ENCODE peak calls at places on chromosomes 1 and 21, in eight cellular contexts. One of them, this sample, is unnamed.

GRCh38 chr1:214566158-214567104 is 15.0 kb upstream of the PTPN14 start:
- DNase-seq in uterus: no peak
- DNase-seq in astrocyte of the cerebellum: no peak
- DNase-seq in tibial nerve: no peak
- DNase-seq in BE2C: no peak
- DNase-seq in Calu3: peak
- DNase-seq in kidney epithelial cell: peak
- DNase-seq in mucosa of descending colon: no peak
- DNase-seq in this sample: no peak

GRCh38 chr1:164660415-164661174 is 101.6 kb downstream of the PBX1 start:
- DNase-seq in tibial nerve: no peak
- DNase-seq in BE2C: no peak
- DNase-seq in mucosa of descending colon: no peak
- DNase-seq in Calu3: peak
- DNase-seq in uterus: no peak
- DNase-seq in kidney epithelial cell: peak
- DNase-seq in astrocyte of the cerebellum: no peak
- DNase-seq in this sample: no peak

GRCh38 chr21:29155118-29155932 is 24.9 kb downstream of the MAP3K7CL start:
- DNase-seq in Calu3: peak
- DNase-seq in BE2C: no peak
- DNase-seq in mucosa of descending colon: no peak
- DNase-seq in astrocyte of the cerebellum: peak
- DNase-seq in uterus: peak
- DNase-seq in tibial nerve: peak
- DNase-seq in kidney epithelial cell: no peak
- DNase-seq in this sample: no peak

GRCh38 chr1:89809556-89809955 is 11.3 kb upstream of the LRRC8D start:
- DNase-seq in tibial nerve: no peak
- DNase-seq in uterus: peak
- DNase-seq in astrocyte of the cerebellum: no peak
- DNase-seq in kidney epithelial cell: no peak
- DNase-seq in BE2C: no peak
- DNase-seq in mucosa of descending colon: no peak
- DNase-seq in Calu3: no peak
- DNase-seq in this sample: no peak

GRCh38 chr1:179369751-179370341 is 4.1 kb downstream of the AXDND1 start:
- DNase-seq in mucosa of descending colon: no peak
- DNase-seq in uterus: no peak
- DNase-seq in BE2C: peak
- DNase-seq in tibial nerve: no peak
- DNase-seq in astrocyte of the cerebellum: peak
- DNase-seq in kidney epithelial cell: no peak
- DNase-seq in Calu3: peak
- DNase-seq in this sample: peak

GRCh38 chr1:8169364-8170058 is 143.4 kb upstream of the ERRFI1 start:
- DNase-seq in tibial nerve: peak
- DNase-seq in Calu3: peak
- DNase-seq in mucosa of descending colon: no peak
- DNase-seq in astrocyte of the cerebellum: peak
- DNase-seq in BE2C: peak
- DNase-seq in uterus: peak
- DNase-seq in kidney epithelial cell: peak
- DNase-seq in this sample: no peak

GRCh38 chr1:162357681-162358266 is 18.9 kb downstream of the SPATA46 start:
- DNase-seq in BE2C: peak
- DNase-seq in uterus: no peak
- DNase-seq in tibial nerve: no peak
- DNase-seq in astrocyte of the cerebellum: no peak
- DNase-seq in kidney epithelial cell: no peak
- DNase-seq in mucosa of descending colon: no peak
- DNase-seq in Calu3: peak
- DNase-seq in this sample: peak

GRCh38 chr1:41917835-41918449 is 780 bp downstream of the HIVEP3 start:
- DNase-seq in Calu3: peak
- DNase-seq in uterus: no peak
- DNase-seq in kidney epithelial cell: no peak
- DNase-seq in BE2C: peak
- DNase-seq in tibial nerve: no peak
- DNase-seq in astrocyte of the cerebellum: no peak
- DNase-seq in mucosa of descending colon: peak
- DNase-seq in this sample: no peak

GRCh38 chr1:159429074-159429861 is 2.7 kb upstream of the OR10J4 start:
- DNase-seq in kidney epithelial cell: peak
- DNase-seq in tibial nerve: no peak
- DNase-seq in astrocyte of the cerebellum: peak
- DNase-seq in uterus: no peak
- DNase-seq in mucosa of descending colon: no peak
- DNase-seq in Calu3: no peak
- DNase-seq in BE2C: no peak
- DNase-seq in this sample: no peak

GRCh38 chr1:35661474-35661795 is 20.1 kb upstream of the PSMB2 start:
- DNase-seq in mucosa of descending colon: no peak
- DNase-seq in Calu3: no peak
- DNase-seq in BE2C: no peak
- DNase-seq in tibial nerve: no peak
- DNase-seq in astrocyte of the cerebellum: no peak
- DNase-seq in kidney epithelial cell: no peak
- DNase-seq in uterus: no peak
- DNase-seq in this sample: no peak

GRCh38 chr1:65792671-65793358 is at the start of gene PDE4B:
- DNase-seq in Calu3: peak
- DNase-seq in uterus: no peak
- DNase-seq in kidney epithelial cell: no peak
- DNase-seq in mucosa of descending colon: peak
- DNase-seq in tibial nerve: no peak
- DNase-seq in astrocyte of the cerebellum: no peak
- DNase-seq in BE2C: peak
- DNase-seq in this sample: no peak

DNA sequence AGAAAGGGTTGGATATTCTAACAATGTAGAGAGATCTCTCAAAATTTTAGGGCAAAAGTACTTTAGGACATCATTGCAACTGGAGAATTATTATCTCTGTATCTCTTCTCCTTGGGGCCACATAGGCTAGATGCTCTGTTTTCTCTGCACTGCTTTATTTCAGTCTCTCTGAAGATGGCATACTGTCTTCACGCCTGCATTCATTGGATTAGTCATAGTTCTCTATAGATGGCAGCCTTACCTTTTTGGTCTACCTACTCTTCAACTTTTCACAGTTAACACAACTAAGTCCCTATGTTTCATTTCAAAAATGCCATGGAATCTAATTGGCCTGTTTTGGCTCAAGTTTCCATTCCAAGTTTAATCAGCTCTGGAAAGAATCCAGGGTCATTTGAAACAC is 1623.3 kb upstream of the B3GALT2 start:
- DNase-seq in kidney epithelial cell: no peak
- DNase-seq in mucosa of descending colon: no peak
- DNase-seq in BE2C: peak
- DNase-seq in astrocyte of the cerebellum: no peak
- DNase-seq in Calu3: no peak
- DNase-seq in tibial nerve: no peak
- DNase-seq in uterus: no peak
- DNase-seq in this sample: no peak
- TF ChIP-seq CTCF in kidney epithelial cell: no peak
- TF ChIP-seq CTCF in mucosa of descending colon: no peak
- TF ChIP-seq CTCF in BE2C: no peak
- TF ChIP-seq CTCF in astrocyte of the cerebellum: no peak
- TF ChIP-seq CTCF in Calu3: no peak
- TF ChIP-seq CTCF in tibial nerve: no peak
- TF ChIP-seq CTCF in uterus: no peak
- TF ChIP-seq CTCF in this sample: no peak

GRCh38 chr1:206591236-206591635 is 21.0 kb downstream of the EIF2D start:
- DNase-seq in uterus: no peak
- DNase-seq in kidney epithelial cell: no peak
- DNase-seq in tibial nerve: no peak
- DNase-seq in mucosa of descending colon: no peak
- DNase-seq in astrocyte of the cerebellum: no peak
- DNase-seq in Calu3: no peak
- DNase-seq in BE2C: no peak
- DNase-seq in this sample: no peak

GRCh38 chr1:206589206-206589605 is 23.1 kb downstream of the EIF2D start:
- DNase-seq in Calu3: no peak
- DNase-seq in astrocyte of the cerebellum: peak
- DNase-seq in BE2C: no peak
- DNase-seq in kidney epithelial cell: peak
- DNase-seq in uterus: peak
- DNase-seq in tibial nerve: no peak
- DNase-seq in mucosa of descending colon: no peak
- DNase-seq in this sample: no peak

GRCh38 chr1:206591696-206592095 is 20.6 kb downstream of the EIF2D start:
- DNase-seq in Calu3: no peak
- DNase-seq in kidney epithelial cell: no peak
- DNase-seq in tibial nerve: no peak
- DNase-seq in astrocyte of the cerebellum: no peak
- DNase-seq in uterus: no peak
- DNase-seq in BE2C: no peak
- DNase-seq in mucosa of descending colon: no peak
- DNase-seq in this sample: no peak

GRCh38 chr1:206588492-206588891 is 23.8 kb downstream of the EIF2D start:
- DNase-seq in tibial nerve: no peak
- DNase-seq in mucosa of descending colon: no peak
- DNase-seq in uterus: no peak
- DNase-seq in astrocyte of the cerebellum: no peak
- DNase-seq in kidney epithelial cell: no peak
- DNase-seq in BE2C: no peak
- DNase-seq in Calu3: no peak
- DNase-seq in this sample: no peak

GRCh38 chr1:206590025-206590834 is 22.0 kb downstream of the EIF2D start:
- DNase-seq in kidney epithelial cell: peak
- DNase-seq in BE2C: no peak
- DNase-seq in astrocyte of the cerebellum: no peak
- DNase-seq in uterus: no peak
- DNase-seq in Calu3: peak
- DNase-seq in tibial nerve: no peak
- DNase-seq in mucosa of descending colon: no peak
- DNase-seq in this sample: no peak
- TF ChIP-seq CTCF in kidney epithelial cell: peak
- TF ChIP-seq CTCF in BE2C: peak
- TF ChIP-seq CTCF in astrocyte of the cerebellum: peak
- TF ChIP-seq CTCF in uterus: no peak
- TF ChIP-seq CTCF in Calu3: no peak
- TF ChIP-seq CTCF in tibial nerve: no peak
- TF ChIP-seq CTCF in mucosa of descending colon: no peak
- TF ChIP-seq CTCF in this sample: peak

GRCh38 chr1:236558069-236558468 is 34.3 kb downstream of the LGALS8 start:
- DNase-seq in mucosa of descending colon: no peak
- DNase-seq in uterus: no peak
- DNase-seq in astrocyte of the cerebellum: no peak
- DNase-seq in BE2C: no peak
- DNase-seq in kidney epithelial cell: no peak
- DNase-seq in tibial nerve: no peak
- DNase-seq in Calu3: no peak
- DNase-seq in this sample: no peak

GRCh38 chr1:236561976-236562375 is 38.2 kb downstream of the LGALS8 start:
- DNase-seq in astrocyte of the cerebellum: no peak
- DNase-seq in kidney epithelial cell: no peak
- DNase-seq in tibial nerve: no peak
- DNase-seq in Calu3: no peak
- DNase-seq in mucosa of descending colon: no peak
- DNase-seq in BE2C: peak
- DNase-seq in uterus: no peak
- DNase-seq in this sample: no peak

GRCh38 chr1:236565530-236565929 is 38.8 kb downstream of the HEATR1 start:
- DNase-seq in BE2C: no peak
- DNase-seq in mucosa of descending colon: no peak
- DNase-seq in astrocyte of the cerebellum: no peak
- DNase-seq in kidney epithelial cell: no peak
- DNase-seq in tibial nerve: no peak
- DNase-seq in uterus: no peak
- DNase-seq in Calu3: no peak
- DNase-seq in this sample: no peak

GRCh38 chr1:236556606-236557005 is 32.8 kb downstream of the LGALS8 start:
- DNase-seq in BE2C: no peak
- DNase-seq in Calu3: no peak
- DNase-seq in tibial nerve: no peak
- DNase-seq in mucosa of descending colon: no peak
- DNase-seq in uterus: no peak
- DNase-seq in kidney epithelial cell: no peak
- DNase-seq in astrocyte of the cerebellum: no peak
- DNase-seq in this sample: no peak

DNA sequence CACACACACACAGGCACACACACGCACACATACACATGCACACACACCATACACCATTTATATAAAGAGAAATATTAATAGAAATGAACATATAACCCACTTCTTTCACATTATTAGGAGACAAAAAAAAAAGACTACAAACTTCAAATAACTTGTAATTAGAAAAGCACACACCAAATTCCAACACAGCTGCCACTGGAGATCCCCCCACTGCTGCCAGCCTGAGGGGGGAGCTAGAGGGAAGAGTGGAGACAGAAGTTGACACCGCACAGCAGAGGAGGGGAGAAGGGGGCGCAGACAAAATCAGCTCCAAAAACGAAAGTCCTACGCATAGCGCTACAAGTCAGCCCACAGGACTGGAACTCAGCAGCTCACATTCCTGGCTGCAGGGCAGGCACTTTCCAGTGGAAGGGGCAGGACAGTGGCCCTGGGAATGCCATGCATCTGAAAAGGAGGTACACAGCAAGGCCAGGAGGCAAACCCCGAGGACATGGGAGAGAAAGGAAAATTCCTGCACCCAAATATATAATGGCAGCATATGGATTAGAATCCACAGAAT is 36.5 kb downstream of the LGALS8 start:
- DNase-seq in kidney epithelial cell: no peak
- DNase-seq in astrocyte of the cerebellum: no peak
- DNase-seq in tibial nerve: no peak
- DNase-seq in Calu3: no peak
- DNase-seq in mucosa of descending colon: no peak
- DNase-seq in uterus: no peak
- DNase-seq in BE2C: no peak
- DNase-seq in this sample: no peak
- TF ChIP-seq CTCF in kidney epithelial cell: no peak
- TF ChIP-seq CTCF in astrocyte of the cerebellum: peak
- TF ChIP-seq CTCF in tibial nerve: no peak
- TF ChIP-seq CTCF in Calu3: no peak
- TF ChIP-seq CTCF in mucosa of descending colon: no peak
- TF ChIP-seq CTCF in uterus: no peak
- TF ChIP-seq CTCF in BE2C: no peak
- TF ChIP-seq CTCF in this sample: peak

DNA sequence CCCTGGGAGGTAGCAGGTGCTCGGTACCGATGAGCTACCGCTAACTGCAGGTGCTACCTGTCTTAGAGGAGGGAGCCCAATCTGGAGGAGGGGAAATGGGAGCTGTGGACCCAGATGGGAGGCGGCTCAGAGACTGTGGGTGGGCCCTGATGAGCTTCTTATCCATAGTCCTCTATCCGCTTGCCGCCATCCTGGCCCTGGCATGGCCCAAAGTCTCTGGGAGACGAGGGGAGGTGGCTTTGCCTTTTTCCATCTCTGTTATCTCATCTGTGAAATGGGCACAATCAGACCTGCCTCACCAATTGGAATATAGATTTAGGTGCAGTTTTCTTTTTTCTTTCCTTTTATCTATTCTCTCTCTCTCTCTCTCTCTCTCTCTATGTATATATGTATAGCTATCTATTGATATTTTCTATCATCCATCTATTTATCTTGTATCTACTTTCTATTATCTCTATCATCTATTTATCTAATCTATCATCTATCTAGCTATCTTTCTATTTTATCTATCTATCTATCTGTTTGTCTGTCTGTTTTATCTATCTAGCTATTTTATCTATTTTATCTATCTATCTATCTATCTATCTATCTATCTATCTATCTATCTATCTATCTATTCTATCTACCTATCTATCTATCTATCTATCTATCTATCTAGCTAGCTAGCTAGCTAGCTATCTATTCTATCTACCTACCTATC is 16.5 kb downstream of the TNFRSF1B start:
- DNase-seq in astrocyte of the cerebellum: no peak
- DNase-seq in BE2C: no peak
- DNase-seq in Calu3: no peak
- DNase-seq in tibial nerve: no peak
- DNase-seq in mucosa of descending colon: peak
- DNase-seq in kidney epithelial cell: no peak
- DNase-seq in uterus: no peak
- DNase-seq in this sample: no peak
- TF ChIP-seq CTCF in astrocyte of the cerebellum: no peak
- TF ChIP-seq CTCF in BE2C: no peak
- TF ChIP-seq CTCF in Calu3: no peak
- TF ChIP-seq CTCF in tibial nerve: no peak
- TF ChIP-seq CTCF in mucosa of descending colon: no peak
- TF ChIP-seq CTCF in kidney epithelial cell: no peak
- TF ChIP-seq CTCF in uterus: no peak
- TF ChIP-seq CTCF in this sample: no peak